ENCODE peak calls at places on chromosomes 5 and 9, in five cellular contexts. Q, P, Z, O and F are unnamed samples.
A peak's percentile ranks its signal among the peaks of the same experiment; 100 is the strongest.

GRCh38 chr5:132388244-132389050 is 18.9 kb downstream of the SLC22A5 start:
- DNase-seq in Q (no peak), P (no peak), Z (peak; percentile 73), O (no peak), F (no peak)

GRCh38 chr9:83062011-83062652 is 810 bp downstream of the RASEF start:
- DNase-seq in Q (no peak), P (no peak), Z (peak; percentile 81), O (no peak), F (peak; percentile 7)

GRCh38 chr9:92164975-92165374 is 49.8 kb upstream of the SPTLC1 start:
- DNase-seq in Q (no peak), P (no peak), Z (no peak), O (no peak), F (no peak)

GRCh38 chr5:176652136-176652535 is 4.9 kb downstream of the TSPAN17 start:
- DNase-seq in Q (no peak), P (no peak), Z (peak; percentile 47), O (no peak), F (no peak)

GRCh38 chr5:55991768-55992486 is 2.8 kb downstream of the IL6ST start:
- DNase-seq in Q (no peak), P (peak; percentile 40), Z (peak; percentile 63), O (no peak), F (no peak)

GRCh38 chr9:13033959-13034695 is 245.4 kb downstream of the MPDZ start:
- DNase-seq in Q (peak; percentile 51), P (peak; percentile 38), Z (peak; percentile 90), O (no peak), F (peak; percentile 49)

GRCh38 chr5:25345240-25345771 is 700.5 kb upstream of the CDH10 start:
- DNase-seq in Q (no peak), P (no peak), Z (no peak), O (no peak), F (no peak)

GRCh38 chr9:100408541-100409175 is 18.3 kb upstream of the MSANTD3 start:
- DNase-seq in Q (no peak), P (no peak), Z (no peak), O (no peak), F (peak; percentile 38)

GRCh38 chr9:107866912-107867311 is 377.3 kb upstream of the KLF4 start:
- DNase-seq in Q (no peak), P (no peak), Z (no peak), O (no peak), F (no peak)

GRCh38 chr9:96193356-96193755 is 108.6 kb downstream of the HSD17B3 start:
- DNase-seq in Q (no peak), P (no peak), Z (peak; percentile 87), O (no peak), F (no peak)

GRCh38 chr9:32412440-32412839 is 28.0 kb downstream of the ACO1 start:
- DNase-seq in Q (no peak), P (no peak), Z (no peak), O (no peak), F (no peak)

GRCh38 chr9:83130541-83130940 is 67.6 kb upstream of the RASEF start:
- DNase-seq in Q (no peak), P (no peak), Z (peak; percentile 61), O (no peak), F (no peak)

GRCh38 chr5:103490340-103490739 is 72.2 kb downstream of the NUDT12 start:
- DNase-seq in Q (no peak), P (no peak), Z (no peak), O (no peak), F (no peak)

GRCh38 chr9:102867488-102867887 is 127.6 kb upstream of the CYLC2 start:
- DNase-seq in Q (no peak), P (peak; percentile 1), Z (no peak), O (no peak), F (no peak)

GRCh38 chr5:100777680-100778281 is 125.3 kb downstream of the ST8SIA4 start:
- DNase-seq in Q (peak; percentile 29), P (no peak), Z (no peak), O (peak; percentile 80), F (no peak)

GRCh38 chr5:139692605-139693340 is 44.6 kb downstream of the CXXC5 start:
- DNase-seq in Q (no peak), P (no peak), Z (no peak), O (no peak), F (no peak)

GRCh38 chr5:131164161-131164930 is 710 bp downstream of the HINT1 start:
- DNase-seq in Q (no peak), P (peak; percentile 46), Z (peak; percentile 84), O (no peak), F (no peak)

GRCh38 chr9:128637656-128638055 is 19.0 kb downstream of the DYNC2I2 start:
- DNase-seq in Q (no peak), P (no peak), Z (no peak), O (no peak), F (no peak)

GRCh38 chr5:55072668-55073067 is 29.8 kb upstream of the GZMA start:
- DNase-seq in Q (no peak), P (no peak), Z (no peak), O (no peak), F (no peak)

GRCh38 chr5:14157494-14157782 is 14.3 kb downstream of the TRIO start:
- DNase-seq in Q (no peak), P (no peak), Z (no peak), O (no peak), F (no peak)

GRCh38 chr5:62562867-62563266 is 15.8 kb upstream of the LRRC70 start:
- DNase-seq in Q (no peak), P (no peak), Z (no peak), O (no peak), F (no peak)

GRCh38 chr9:11269036-11269435 is 656.2 kb upstream of the PTPRD start:
- DNase-seq in Q (no peak), P (no peak), Z (no peak), O (no peak), F (no peak)

GRCh38 chr5:31442253-31442820 is 89.6 kb downstream of the DROSHA start:
- DNase-seq in Q (no peak), P (no peak), Z (no peak), O (no peak), F (no peak)

GRCh38 chr9:114189823-114190562 is 34.7 kb downstream of the COL27A1 start:
- DNase-seq in Q (no peak), P (no peak), Z (no peak), O (no peak), F (no peak)

GRCh38 chr5:29307498-29307897 is 1886.0 kb upstream of the CDH6 start:
- DNase-seq in Q (no peak), P (no peak), Z (no peak), O (no peak), F (no peak)

GRCh38 chr9:69718218-69718617 is 41.6 kb downstream of the PTAR1 start:
- DNase-seq in Q (no peak), P (peak; percentile 2), Z (no peak), O (no peak), F (no peak)

GRCh38 chr5:76801159-76801802 is 17.5 kb upstream of the F2RL1 start:
- DNase-seq in Q (peak; percentile 59), P (no peak), Z (no peak), O (no peak), F (no peak)

GRCh38 chr9:37611014-37611413 is 18.6 kb upstream of the TOMM5 start:
- DNase-seq in Q (no peak), P (no peak), Z (no peak), O (no peak), F (no peak)

GRCh38 chr5:24225051-24225450 is 419.7 kb downstream of the CDH10 start:
- DNase-seq in Q (no peak), P (no peak), Z (no peak), O (no peak), F (no peak)

GRCh38 chr5:65811895-65812294 is 89.9 kb downstream of the NLN start:
- DNase-seq in Q (peak; percentile 19), P (no peak), Z (no peak), O (no peak), F (no peak)

GRCh38 chr9:123742009-123742767 is 187.7 kb downstream of the DENND1A start:
- DNase-seq in Q (no peak), P (peak; percentile 91), Z (no peak), O (no peak), F (no peak)

GRCh38 chr9:115262477-115262876 is 144.5 kb upstream of the TNC start:
- DNase-seq in Q (peak; percentile 10), P (peak; percentile 3), Z (no peak), O (no peak), F (no peak)
- TF ChIP-seq JUND in Q (no peak), P (no peak), Z (no peak), O (no peak), F (no peak)

DNA sequence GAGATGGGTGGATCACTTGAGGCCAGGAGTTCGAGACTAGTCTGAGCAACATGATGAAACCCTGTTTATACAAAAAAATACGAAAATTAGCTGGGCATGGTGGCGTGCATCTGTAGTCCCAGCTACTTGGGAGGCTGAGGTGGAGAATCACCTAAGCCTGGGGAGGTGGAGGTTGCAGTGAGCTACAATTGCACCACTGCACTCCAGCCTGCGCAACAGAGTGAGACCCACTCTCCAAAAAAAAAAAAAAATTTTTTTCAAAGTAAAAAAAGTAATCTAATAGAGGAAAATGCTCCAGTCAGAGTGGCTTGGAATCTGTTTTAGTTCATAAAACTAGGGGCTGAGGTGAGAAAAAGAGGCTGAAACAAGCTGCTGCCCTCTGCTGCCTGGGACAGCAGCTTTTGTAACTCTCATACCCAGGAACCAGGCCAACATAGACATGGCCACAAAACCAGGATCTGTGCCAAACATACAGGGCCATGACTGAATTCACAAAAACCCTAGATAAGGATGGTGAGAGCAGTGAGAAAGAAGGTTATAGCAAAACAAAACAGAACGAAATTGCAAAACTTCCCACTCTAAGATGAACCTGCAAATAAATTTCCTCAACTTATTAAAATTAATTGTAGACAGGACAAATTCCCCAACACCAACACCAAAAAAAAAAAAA is 13.1 kb upstream of the DCAF12 start:
- DNase-seq in Q (peak; percentile 41), P (peak; percentile 53), Z (peak; percentile 72), O (no peak), F (no peak)
- TF ChIP-seq JUND in Q (no peak), P (no peak), Z (no peak), O (no peak), F (no peak)

DNA sequence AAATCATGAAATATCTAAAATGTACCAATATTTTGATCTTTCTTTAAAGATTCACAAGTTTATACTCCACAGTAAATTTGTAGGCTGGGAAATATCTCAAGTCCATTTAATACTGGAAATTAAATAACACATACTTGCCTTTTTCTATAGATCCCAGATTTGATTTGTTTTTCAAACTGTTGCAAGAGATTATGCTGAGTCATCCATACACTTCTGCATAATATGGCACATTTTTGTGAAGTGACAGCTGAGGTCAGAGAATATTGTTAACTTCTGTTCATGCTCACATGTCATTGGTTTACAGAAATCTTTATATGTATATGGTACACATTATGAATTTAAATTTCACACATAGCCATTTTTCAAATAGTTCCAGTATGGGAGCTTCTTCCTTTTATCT is 1066.3 kb upstream of the NUDT12 start:
- DNase-seq in Q (no peak), P (no peak), Z (no peak), O (no peak), F (no peak)
- TF ChIP-seq JUND in Q (no peak), P (no peak), Z (no peak), O (no peak), F (no peak)

DNA sequence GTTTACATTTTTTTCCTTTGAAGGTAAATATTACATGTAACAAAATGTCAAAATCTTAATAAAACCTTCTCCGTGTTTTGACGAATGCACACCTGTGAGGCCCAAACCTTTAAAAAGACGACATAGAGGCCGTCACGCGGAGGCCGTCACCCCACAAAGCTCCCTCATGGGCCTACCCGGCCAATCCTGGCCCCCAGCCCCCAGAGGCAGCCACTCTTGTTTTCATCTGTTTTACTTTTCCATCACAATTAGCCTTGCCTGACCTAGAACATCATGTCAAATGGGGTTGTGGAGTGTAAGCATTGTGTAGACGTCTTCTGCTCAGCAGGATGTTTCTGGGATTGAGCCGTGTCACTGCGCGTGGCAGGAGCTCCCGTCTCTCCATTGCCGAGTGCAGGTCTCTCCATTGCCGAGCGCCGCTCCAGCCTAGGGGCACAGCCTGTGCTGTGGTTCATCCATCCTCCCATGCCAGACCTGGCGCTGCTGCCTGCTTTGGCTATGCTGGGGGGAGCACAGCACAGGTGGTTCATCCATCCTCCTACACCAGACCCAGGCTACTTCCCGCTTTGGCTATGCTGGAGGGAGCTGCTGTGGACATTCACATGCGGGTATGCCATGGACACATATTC is 52.2 kb upstream of the IRX4 start:
- DNase-seq in Q (no peak), P (no peak), Z (no peak), O (no peak), F (no peak)
- TF ChIP-seq JUND in Q (no peak), P (no peak), Z (no peak), O (no peak), F (no peak)